ENCODE peak calls at places on chromosomes 16 and 17, in four cellular contexts. O is CD8-positive, alpha-beta T cell; Q is tibial artery; T is mesendoderm. U is an unnamed sample.

GRCh38 chr16:79564594-79565210 is 35.8 kb downstream of the MAF start:
- DNase-seq in Q (no peak), T (no peak), O (no peak), U (no peak)

GRCh38 chr17:43790311-43790940 is 10.2 kb downstream of the CFAP97D1 start:
- DNase-seq in Q (no peak), T (peak), O (no peak), U (no peak)

GRCh38 chr16:76346210-76346609 is 69.0 kb downstream of the CNTNAP4 start:
- DNase-seq in Q (no peak), O (no peak), T (no peak), U (no peak)

GRCh38 chr17:58421711-58422110 is 4.4 kb upstream of the RNF43 start:
- DNase-seq in Q (no peak), T (peak), O (no peak), U (no peak)

GRCh38 chr17:51914613-51915012 is 243.9 kb downstream of the CA10 start:
- DNase-seq in Q (no peak), T (no peak), O (no peak), U (no peak)

GRCh38 chr17:1137465-1137894 is 42.3 kb downstream of the ABR start:
- DNase-seq in O (no peak), T (peak), Q (no peak), U (no peak)

GRCh38 chr16:11410382-11411058 is 65.3 kb downstream of the RMI2 start:
- DNase-seq in Q (peak), T (no peak), O (no peak), U (peak)

GRCh38 chr16:49899991-49900690 is 44.2 kb upstream of the ZNF423 start:
- DNase-seq in O (no peak), Q (no peak), T (no peak), U (no peak)

GRCh38 chr16:81632392-81633146 is 146.5 kb upstream of the PLCG2 start:
- DNase-seq in O (peak), Q (no peak), T (no peak), U (no peak)

GRCh38 chr16:29141586-29142324 is 156.9 kb downstream of the LAT start:
- DNase-seq in T (no peak), Q (peak), O (no peak), U (peak)

GRCh38 chr17:50037321-50038107 is 18.4 kb upstream of the ITGA3 start:
- DNase-seq in O (no peak), T (no peak), Q (peak), U (peak)

GRCh38 chr16:85370881-85371651 is 242.1 kb upstream of the GSE1 start:
- DNase-seq in Q (peak), T (no peak), O (no peak), U (peak)

GRCh38 chr16:11683140-11683539 is 14.9 kb downstream of the SNN start:
- DNase-seq in Q (no peak), T (no peak), O (no peak), U (no peak)

GRCh38 chr17:38656959-38657823 is 17.6 kb downstream of the EPOP start:
- DNase-seq in O (no peak), Q (no peak), T (no peak), U (no peak)

GRCh38 chr17:17763734-17764133 is 73.1 kb downstream of the SREBF1 start:
- DNase-seq in T (no peak), O (no peak), Q (no peak), U (no peak)

GRCh38 chr17:17763136-17763535 is 73.7 kb downstream of the SREBF1 start:
- DNase-seq in T (no peak), Q (no peak), O (no peak), U (no peak)

GRCh38 chr17:17759164-17759563 is 77.6 kb downstream of the SREBF1 start:
- DNase-seq in Q (no peak), O (no peak), T (no peak), U (no peak)

GRCh38 chr17:17760872-17761550 is 75.8 kb downstream of the SREBF1 start:
- DNase-seq in O (no peak), Q (no peak), T (no peak), U (no peak)

DNA sequence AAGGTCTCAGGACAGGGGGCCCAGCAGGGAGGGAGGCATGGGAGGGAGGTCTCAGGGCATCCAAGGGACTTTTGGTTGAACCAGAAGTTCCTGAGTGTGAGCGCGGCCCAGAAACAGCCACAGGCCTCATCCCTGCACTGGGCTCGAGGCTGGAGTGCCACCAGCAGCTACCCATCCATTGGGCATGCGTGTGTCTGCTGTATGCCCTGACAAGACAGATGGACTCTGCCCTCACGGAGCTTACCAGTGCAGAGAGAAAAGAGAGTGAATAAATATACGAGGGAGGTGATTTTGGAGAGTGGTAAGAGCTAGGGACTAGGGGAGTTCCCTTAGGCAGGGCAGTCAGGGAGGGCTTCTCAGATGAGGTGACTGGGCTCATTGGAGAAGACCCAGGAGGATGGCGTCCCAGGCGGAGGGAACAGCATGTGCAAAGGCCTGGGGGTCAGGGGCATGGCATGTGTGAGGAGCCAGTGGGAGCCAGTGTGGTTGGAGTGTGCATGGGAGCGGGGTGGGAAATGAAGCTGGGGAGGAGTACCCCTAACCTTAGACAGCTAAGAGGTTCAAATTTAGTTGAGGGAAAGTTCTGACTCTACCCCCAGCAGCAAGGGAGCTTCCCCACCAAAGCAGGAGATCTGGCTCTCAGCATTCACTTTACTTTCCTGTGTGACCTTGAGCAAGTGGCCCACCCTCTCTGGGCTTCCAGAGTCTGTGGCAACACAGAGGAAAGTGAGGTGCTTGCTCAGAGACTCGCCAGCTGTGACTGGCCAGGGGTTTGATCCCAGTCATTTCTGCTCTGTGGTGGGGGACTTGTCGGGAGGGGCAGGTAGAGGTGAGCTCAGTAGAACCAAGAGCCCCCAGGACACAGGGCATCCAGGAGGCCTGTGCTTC is 74.6 kb downstream of the SREBF1 start:
- DNase-seq in O (no peak), Q (no peak), T (no peak), U (no peak)
- H3K27ac ChIP-seq in O (no peak), Q (no peak), T (no peak), U (no peak)

GRCh38 chr17:77482375-77483127 is 341.8 kb downstream of the SEC14L1 start:
- DNase-seq in O (no peak), T (no peak), Q (no peak), U (no peak)
- H3K27ac ChIP-seq in O (no peak), T (no peak), Q (no peak), U (no peak)

GRCh38 chr17:5122586-5123342 is 6.9 kb downstream of the USP6 start:
- DNase-seq in Q (peak), O (no peak), T (peak), U (peak)

GRCh38 chr17:5121186-5121841 is 5.5 kb downstream of the USP6 start:
- DNase-seq in Q (peak), O (no peak), T (no peak), U (peak)

GRCh38 chr17:5123343-5124124 is 7.7 kb downstream of the USP6 start:
- DNase-seq in Q (no peak), T (no peak), O (no peak), U (peak)

GRCh38 chr17:5118219-5118618 is 2.4 kb downstream of the USP6 start:
- DNase-seq in O (no peak), T (no peak), Q (peak), U (peak)

DNA sequence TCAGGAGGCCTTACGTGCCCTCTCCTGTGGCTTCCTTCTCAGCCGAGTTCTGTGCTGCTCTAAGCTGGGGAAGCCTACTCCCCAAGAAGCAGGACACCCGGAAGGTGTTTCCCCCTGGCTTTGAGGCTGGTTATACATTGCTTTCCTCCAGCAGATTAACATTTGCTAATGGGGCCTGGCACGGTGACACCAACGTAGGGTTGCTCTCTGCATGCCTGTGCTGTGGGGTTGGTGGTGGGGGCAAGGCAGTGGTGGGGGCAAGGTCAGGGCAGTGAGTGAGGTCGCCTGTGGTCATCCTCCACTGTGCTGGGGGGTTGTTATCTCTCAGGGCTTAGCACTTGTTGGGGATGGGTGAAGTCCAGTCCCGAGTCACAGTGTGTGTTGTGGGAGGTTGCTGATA is 4.2 kb downstream of the USP6 start:
- DNase-seq in T (no peak), Q (peak), O (no peak), U (no peak)
- H3K27ac ChIP-seq in T (no peak), Q (no peak), O (no peak), U (no peak)

DNA sequence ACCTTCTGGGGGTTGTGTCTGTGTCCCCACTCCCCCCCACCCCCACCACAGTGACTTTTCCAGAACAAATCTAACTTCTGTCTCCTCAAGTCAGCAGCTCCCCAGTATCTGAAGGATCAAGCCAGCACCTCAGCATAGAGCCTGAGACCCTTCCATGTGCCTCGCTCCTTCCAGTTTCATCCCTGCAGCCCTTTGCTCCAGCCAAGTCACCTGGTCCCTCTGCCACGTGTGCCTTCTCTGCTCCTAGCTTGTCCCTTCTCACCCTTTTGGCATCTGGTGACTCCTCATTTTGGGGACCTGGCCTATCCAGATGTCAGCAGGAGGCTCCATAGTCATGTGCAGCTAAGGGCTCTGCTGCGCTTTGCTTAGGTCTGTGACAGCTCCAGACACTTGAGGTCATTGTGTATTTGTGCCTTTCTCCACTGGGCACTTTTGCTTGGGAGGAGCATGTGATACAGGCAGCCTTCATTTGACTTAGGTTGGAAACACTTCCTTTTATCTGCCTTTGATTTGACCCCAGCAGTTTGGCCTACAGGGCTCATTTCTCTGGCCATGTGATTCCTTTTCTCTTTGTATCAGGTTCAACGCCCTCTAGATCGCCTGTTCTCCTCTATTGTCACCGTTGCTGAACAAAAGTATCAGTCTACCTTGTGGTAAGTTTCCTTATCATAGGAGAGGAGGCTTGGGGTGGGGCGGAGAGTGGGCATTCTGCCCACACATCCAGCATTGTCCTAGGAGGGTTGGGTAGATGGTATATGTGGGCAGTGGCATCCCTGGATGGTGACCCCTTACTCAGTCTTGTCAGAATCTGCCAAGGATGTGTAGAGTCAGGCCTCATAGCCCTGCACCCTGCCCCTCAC is 7.1 kb upstream of the NFATC3 start:
- DNase-seq in T (no peak), Q (no peak), O (no peak), U (no peak)
- H3K27ac ChIP-seq in T (no peak), Q (no peak), O (no peak), U (no peak)

U was measured in aorta.